ENCODE peak calls at places on chromosomes 2 and 18, in four cellular contexts. L is Panc1; H is naive thymus-derived CD4-positive, alpha-beta T cell; X is CD8-positive, alpha-beta memory T cell. G is an unnamed sample.

GRCh38 chr2:232889876-232890401 is 19.9 kb downstream of the SNORC start:
- DNase-seq in X (no peak), L (no peak), H (no peak), G (no peak)

GRCh38 chr18:5397102-5397501 is 101.6 kb upstream of the ZBTB14 start:
- DNase-seq in L (no peak), X (no peak), H (no peak), G (no peak)

GRCh38 chr2:229160984-229161383 is 110.1 kb downstream of the PID1 start:
- DNase-seq in L (no peak), X (no peak), H (no peak), G (no peak)

GRCh38 chr2:33215299-33215698 is 261.1 kb upstream of the RASGRP3 start:
- DNase-seq in L (no peak), H (no peak), X (no peak), G (no peak)

GRCh38 chr2:159194241-159194640 is 92.3 kb downstream of the WDSUB1 start:
- DNase-seq in H (no peak), X (no peak), L (no peak), G (no peak)

GRCh38 chr18:54020971-54021370 is 203.5 kb downstream of the MBD2 start:
- DNase-seq in X (no peak), H (no peak), L (no peak), G (no peak)

GRCh38 chr2:225041210-225041870 is 928 bp downstream of the DOCK10 start:
- DNase-seq in H (peak; percentile 47), L (no peak), X (peak; percentile 31), G (peak; percentile 3)

GRCh38 chr18:35099911-35100310 is 58.7 kb downstream of the MAPRE2 start:
- DNase-seq in H (no peak), L (no peak), X (no peak), G (no peak)

GRCh38 chr2:60517441-60517840 is 36.0 kb downstream of the BCL11A start:
- DNase-seq in L (no peak), H (no peak), X (no peak), G (no peak)
- H3K4me1 ChIP-seq in L (no peaks in the 10 kb centered on the region), H (no peaks in the 10 kb centered on the region), X (no peaks in the 10 kb centered on the region), G (no peaks in the 10 kb centered on the region)

GRCh38 chr2:234991793-234992192 is 40.0 kb downstream of the SH3BP4 start:
- DNase-seq in X (no peak), L (no peak), H (no peak), G (no peak)

GRCh38 chr2:234992624-234993349 is 41.0 kb downstream of the SH3BP4 start:
- DNase-seq in L (no peak), H (no peak), X (no peak), G (no peak)

GRCh38 chr2:234994340-234995321 is 42.8 kb downstream of the SH3BP4 start:
- DNase-seq in L (no peak), X (no peak), H (no peak), G (no peak)

GRCh38 chr2:234992196-234992595 is 40.4 kb downstream of the SH3BP4 start:
- DNase-seq in X (no peak), H (no peak), L (no peak), G (no peak)

GRCh38 chr2:234993547-234993981 is 41.7 kb downstream of the SH3BP4 start:
- DNase-seq in X (no peak), L (no peak), H (no peak), G (no peak)
- H3K27ac ChIP-seq in X (no peak overlapping the region), L (peak overlapping the region; percentile 44), H (no peak overlapping the region), G (no peak overlapping the region)

DNA sequence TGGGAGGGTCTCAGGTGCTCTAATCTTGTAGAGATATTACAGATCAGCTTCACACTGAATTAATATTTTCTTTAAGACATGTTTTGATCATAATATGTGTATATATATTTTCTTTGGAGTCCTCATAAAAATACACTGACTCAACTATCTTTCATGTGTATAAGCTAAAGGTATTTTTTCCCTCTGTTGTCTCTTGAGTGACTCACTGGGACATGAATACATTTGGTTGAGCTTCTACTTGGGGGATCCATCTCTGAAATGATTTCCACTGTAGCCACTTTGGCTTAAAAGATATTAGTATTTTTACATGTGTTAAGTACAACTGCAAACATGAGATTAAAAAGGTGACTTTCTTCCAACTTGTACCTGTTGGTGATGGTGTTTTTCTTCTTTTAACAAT is 140.8 kb downstream of the TTN start:
- DNase-seq in H (no peak), X (no peak), L (no peak), G (no peak)
- H3K4me1 ChIP-seq in H (no peaks in the 10 kb centered on the region), X (no peaks in the 10 kb centered on the region), L (no peaks in the 10 kb centered on the region), G (no peaks in the 10 kb centered on the region)

GRCh38 chr18:11906181-11906580 is 1.9 kb downstream of the MPPE1 start:
- DNase-seq in H (no peak), X (no peak), L (no peak), G (no peak)
- H3K27ac ChIP-seq in H (no peak overlapping the region), X (no peak overlapping the region), L (no peak overlapping the region), G (no peak overlapping the region)

GRCh38 chr2:71235930-71236587 is 9.2 kb upstream of the PAIP2B start:
- DNase-seq in X (no peak), L (no peak), H (no peak), G (peak; percentile 5)

GRCh38 chr2:71243548-71244301 is 16.8 kb upstream of the PAIP2B start:
- DNase-seq in L (no peak), X (no peak), H (no peak), G (no peak)

GRCh38 chr2:71244302-71244660 is 17.4 kb upstream of the PAIP2B start:
- DNase-seq in X (no peak), L (no peak), H (no peak), G (no peak)

GRCh38 chr2:71238089-71238488 is 11.2 kb upstream of the PAIP2B start:
- DNase-seq in X (no peak), L (no peak), H (no peak), G (no peak)

GRCh38 chr2:71240794-71241193 is 13.9 kb upstream of the PAIP2B start:
- DNase-seq in H (no peak), X (no peak), L (no peak), G (no peak)
- H3K4me1 ChIP-seq in H (no peaks in the 10 kb centered on the region), X (no peaks in the 10 kb centered on the region), L (no peaks in the 10 kb centered on the region), G (no peaks in the 10 kb centered on the region)

GRCh38 chr2:240238201-240238600 is 97.7 kb upstream of the OTOS start:
- DNase-seq in H (no peak), L (no peak), X (no peak), G (no peak)

GRCh38 chr2:240239325-240239724 is 98.9 kb upstream of the OTOS start:
- DNase-seq in L (no peak), H (no peak), X (no peak), G (no peak)

GRCh38 chr2:240238786-240239185 is 98.3 kb upstream of the OTOS start:
- DNase-seq in H (no peak), X (no peak), L (no peak), G (no peak)

GRCh38 chr2:240236217-240237111 is 96.0 kb upstream of the OTOS start:
- DNase-seq in X (no peak), H (no peak), L (no peak), G (peak; percentile 31)

DNA sequence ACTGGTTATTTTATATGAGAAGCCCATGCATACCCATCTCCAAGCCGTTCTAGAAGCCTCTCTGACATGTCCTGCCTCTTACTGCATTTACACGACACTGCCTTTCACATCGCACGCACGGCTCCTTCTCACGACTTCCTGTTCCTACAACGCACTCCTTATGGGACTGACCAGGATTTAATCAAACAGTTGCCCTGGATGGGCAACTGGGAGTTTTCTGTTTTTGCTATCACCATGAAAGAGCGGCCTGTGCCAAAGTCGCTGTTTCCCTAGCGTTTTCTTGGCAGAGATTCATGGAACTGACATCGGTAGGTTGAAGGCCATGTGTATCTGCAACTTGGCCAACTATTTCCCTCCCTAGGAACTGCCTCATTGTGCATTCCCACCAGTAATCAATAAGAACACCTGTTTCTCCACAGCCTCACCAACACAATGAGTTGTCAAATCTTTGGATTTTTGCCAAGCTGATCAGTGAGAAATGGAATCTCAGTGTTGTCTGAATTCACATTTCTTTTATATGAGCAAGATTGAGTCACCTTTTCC is 97.2 kb upstream of the OTOS start:
- DNase-seq in H (no peak), X (no peak), L (no peak), G (no peak)
- H3K27ac ChIP-seq in H (no peak overlapping the region), X (no peak overlapping the region), L (no peak overlapping the region), G (no peak overlapping the region)

GRCh38 chr2:36450466-36451196 is 95.1 kb downstream of the CRIM1 start:
- DNase-seq in H (no peak), X (no peak), L (no peak), G (no peak)
- H3K4me1 ChIP-seq in H (no peaks in the 10 kb centered on the region), X (no peaks in the 10 kb centered on the region), L (peaks cover 71% of the 10 kb centered on the region), G (peaks cover 25% of the 10 kb centered on the region)

DNA sequence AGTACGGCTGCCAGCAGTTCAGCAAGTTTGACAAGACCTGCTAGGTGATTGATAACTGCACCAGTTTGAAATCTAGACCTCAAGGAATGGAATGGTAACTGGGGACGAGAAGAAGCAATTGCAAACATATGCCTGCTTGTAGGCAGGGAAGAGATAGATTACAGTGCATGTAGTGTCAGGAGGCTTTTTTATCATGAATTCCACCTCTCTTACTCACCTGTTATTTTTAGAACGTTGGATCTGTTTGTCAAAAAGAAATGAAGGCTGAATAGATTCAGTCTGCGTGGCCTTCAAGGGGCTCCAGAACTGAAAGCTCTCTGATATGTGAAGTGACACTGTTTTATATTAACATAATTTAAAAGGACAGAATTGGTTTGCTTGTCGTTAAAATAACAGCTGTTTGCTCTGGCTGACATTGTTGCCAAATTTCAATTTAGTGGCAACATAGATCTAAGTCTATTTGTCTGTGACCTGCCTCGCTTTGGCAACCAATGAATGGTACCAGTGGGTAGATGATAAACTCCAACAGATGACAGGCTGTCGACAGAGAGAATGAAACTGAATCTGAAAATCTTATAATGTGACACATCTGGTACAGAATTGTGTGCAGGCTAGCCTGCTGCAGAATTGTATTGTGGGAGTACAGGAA is 199.4 kb downstream of the ZNF407 start:
- DNase-seq in H (no peak), X (no peak), L (peak; percentile 36), G (no peak)
- H3K27ac ChIP-seq in H (no peak overlapping the region), X (no peak overlapping the region), L (no peak overlapping the region), G (no peak overlapping the region)

GRCh38 chr2:70081221-70081620 is 6.1 kb upstream of the PCBP1 start:
- DNase-seq in L (no peak), H (no peak), X (no peak), G (peak; percentile 82)

GRCh38 chr2:70084973-70085710 is 2.1 kb upstream of the PCBP1 start:
- DNase-seq in H (peak; percentile 59), L (no peak), X (peak; percentile 60), G (peak; percentile 87)

GRCh38 chr2:70083344-70084156 is 3.7 kb upstream of the PCBP1 start:
- DNase-seq in L (no peak), H (no peak), X (no peak), G (no peak)

GRCh38 chr2:70078384-70078783 is 8.9 kb upstream of the PCBP1 start:
- DNase-seq in X (no peak), H (no peak), L (no peak), G (no peak)

GRCh38 chr2:70080597-70081200 is 6.6 kb upstream of the PCBP1 start:
- DNase-seq in H (no peak), X (no peak), L (no peak), G (no peak)
- H3K4me1 ChIP-seq in H (peaks cover 35% of the 10 kb centered on the region), X (peaks cover 40% of the 10 kb centered on the region), L (peaks cover 13% of the 10 kb centered on the region), G (peaks cover 69% of the 10 kb centered on the region)

DNA sequence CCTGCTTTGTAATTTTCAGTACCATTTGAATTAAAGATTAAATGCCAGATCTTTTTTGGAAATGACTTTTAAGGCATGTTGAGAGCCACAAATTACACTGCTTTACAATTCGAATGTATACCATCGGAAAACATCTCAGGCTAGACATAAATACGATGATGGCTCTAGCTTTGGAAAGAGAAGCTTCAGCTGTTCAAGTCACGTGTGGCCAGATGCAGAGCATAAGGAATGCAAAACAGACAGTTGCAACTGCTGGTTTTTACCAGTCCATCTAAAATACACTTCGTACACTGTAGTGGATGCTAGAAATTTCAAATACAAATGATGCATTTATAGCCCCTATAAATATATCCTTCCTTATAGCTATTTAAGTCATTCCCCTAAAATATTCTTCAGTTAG is 8.0 kb downstream of the ZNF516 start:
- DNase-seq in X (no peak), H (no peak), L (no peak), G (no peak)
- H3K27ac ChIP-seq in X (no peak overlapping the region), H (no peak overlapping the region), L (no peak overlapping the region), G (no peak overlapping the region)

G was measured in thyroid gland.